ENCODE peak calls at places on chromosome 17, in ten cellular contexts. One of them, this sample, is unnamed.

GRCh38 chr17:49715717-49716279 is 8.0 kb upstream of the SLC35B1 start:
- DNase-seq in neural progenitor cell: no peak
- DNase-seq in nephron progenitor cell: no peak
- DNase-seq in GM12878: no peak
- DNase-seq in kidney epithelial cell: no peak
- DNase-seq in tibial artery: no peak
- DNase-seq in transverse colon: no peak
- DNase-seq in H1: no peak
- DNase-seq in prostate gland: no peak
- DNase-seq in natural killer cell: peak; percentile 65
- DNase-seq in this sample: no peak

GRCh38 chr17:65086465-65086864 is 29.9 kb upstream of the GNA13 start:
- DNase-seq in neural progenitor cell: no peak
- DNase-seq in nephron progenitor cell: no peak
- DNase-seq in GM12878: no peak
- DNase-seq in kidney epithelial cell: no peak
- DNase-seq in tibial artery: no peak
- DNase-seq in transverse colon: no peak
- DNase-seq in H1: no peak
- DNase-seq in prostate gland: no peak
- DNase-seq in natural killer cell: no peak
- DNase-seq in this sample: no peak

GRCh38 chr17:20097362-20097761 is 88.2 kb downstream of the SPECC1 start:
- DNase-seq in neural progenitor cell: no peak
- DNase-seq in nephron progenitor cell: no peak
- DNase-seq in GM12878: no peak
- DNase-seq in kidney epithelial cell: no peak
- DNase-seq in tibial artery: no peak
- DNase-seq in transverse colon: no peak
- DNase-seq in H1: no peak
- DNase-seq in prostate gland: no peak
- DNase-seq in natural killer cell: no peak
- DNase-seq in this sample: no peak

GRCh38 chr17:62188713-62189112 is 123.6 kb upstream of the MED13 start:
- DNase-seq in neural progenitor cell: peak; percentile 20
- DNase-seq in nephron progenitor cell: no peak
- DNase-seq in GM12878: no peak
- DNase-seq in kidney epithelial cell: no peak
- DNase-seq in tibial artery: no peak
- DNase-seq in transverse colon: peak; percentile 68
- DNase-seq in H1: no peak
- DNase-seq in prostate gland: no peak
- DNase-seq in natural killer cell: no peak
- DNase-seq in this sample: peak; percentile 5

GRCh38 chr17:51652529-51652928 is 392.2 kb downstream of the UTP18 start:
- DNase-seq in neural progenitor cell: no peak
- DNase-seq in nephron progenitor cell: no peak
- DNase-seq in GM12878: no peak
- DNase-seq in kidney epithelial cell: no peak
- DNase-seq in tibial artery: no peak
- DNase-seq in transverse colon: no peak
- DNase-seq in H1: no peak
- DNase-seq in prostate gland: no peak
- DNase-seq in natural killer cell: no peak
- DNase-seq in this sample: no peak

GRCh38 chr17:68288804-68289203 is 2.1 kb downstream of the SLC16A6 start:
- DNase-seq in neural progenitor cell: peak; percentile 25
- DNase-seq in nephron progenitor cell: no peak
- DNase-seq in GM12878: no peak
- DNase-seq in kidney epithelial cell: no peak
- DNase-seq in tibial artery: no peak
- DNase-seq in transverse colon: peak; percentile 11
- DNase-seq in H1: no peak
- DNase-seq in prostate gland: no peak
- DNase-seq in natural killer cell: no peak
- DNase-seq in this sample: peak; percentile 78

GRCh38 chr17:81710514-81711308 is 1.4 kb upstream of the SLC25A10 start:
- DNase-seq in neural progenitor cell: peak; percentile 49
- DNase-seq in nephron progenitor cell: no peak
- DNase-seq in GM12878: no peak
- DNase-seq in kidney epithelial cell: no peak
- DNase-seq in tibial artery: no peak
- DNase-seq in transverse colon: peak; percentile 53
- DNase-seq in H1: peak; percentile 77
- DNase-seq in prostate gland: no peak
- DNase-seq in natural killer cell: no peak
- DNase-seq in this sample: no peak

GRCh38 chr17:19978206-19978802 is 676 bp upstream of the AKAP10 start:
- DNase-seq in neural progenitor cell: no peak
- DNase-seq in nephron progenitor cell: no peak
- DNase-seq in GM12878: peak; percentile 13
- DNase-seq in kidney epithelial cell: no peak
- DNase-seq in tibial artery: no peak
- DNase-seq in transverse colon: no peak
- DNase-seq in H1: no peak
- DNase-seq in prostate gland: peak; percentile 16
- DNase-seq in natural killer cell: peak; percentile 19
- DNase-seq in this sample: no peak

GRCh38 chr17:2975469-2975958 is 87.9 kb downstream of the OR1D5 start:
- DNase-seq in neural progenitor cell: no peak
- DNase-seq in nephron progenitor cell: no peak
- DNase-seq in GM12878: no peak
- DNase-seq in kidney epithelial cell: no peak
- DNase-seq in tibial artery: peak; percentile 48
- DNase-seq in transverse colon: peak; percentile 40
- DNase-seq in H1: no peak
- DNase-seq in prostate gland: peak; percentile 61
- DNase-seq in natural killer cell: no peak
- DNase-seq in this sample: no peak

GRCh38 chr17:61353211-61353610 is 46.4 kb upstream of the TBX2 start:
- DNase-seq in neural progenitor cell: no peak
- DNase-seq in nephron progenitor cell: no peak
- DNase-seq in GM12878: no peak
- DNase-seq in kidney epithelial cell: no peak
- DNase-seq in tibial artery: no peak
- DNase-seq in transverse colon: no peak
- DNase-seq in H1: no peak
- DNase-seq in prostate gland: no peak
- DNase-seq in natural killer cell: no peak
- DNase-seq in this sample: no peak

GRCh38 chr17:74442670-74443515 is 11.0 kb downstream of the GPRC5C start:
- DNase-seq in neural progenitor cell: peak; percentile 46
- DNase-seq in nephron progenitor cell: peak; percentile 75
- DNase-seq in GM12878: no peak
- DNase-seq in kidney epithelial cell: peak; percentile 50
- DNase-seq in tibial artery: peak; percentile 95
- DNase-seq in transverse colon: peak; percentile 91
- DNase-seq in H1: peak; percentile 69
- DNase-seq in prostate gland: peak; percentile 88
- DNase-seq in natural killer cell: no peak
- DNase-seq in this sample: peak; percentile 83

GRCh38 chr17:32755045-32755805 is 121.7 kb downstream of the MYO1D start:
- DNase-seq in neural progenitor cell: peak; percentile 51
- DNase-seq in nephron progenitor cell: no peak
- DNase-seq in GM12878: no peak
- DNase-seq in kidney epithelial cell: no peak
- DNase-seq in tibial artery: no peak
- DNase-seq in transverse colon: no peak
- DNase-seq in H1: no peak
- DNase-seq in prostate gland: no peak
- DNase-seq in natural killer cell: no peak
- DNase-seq in this sample: no peak

GRCh38 chr17:73657473-73658116 is 13.3 kb upstream of the SDK2 start:
- DNase-seq in neural progenitor cell: peak; percentile 84
- DNase-seq in nephron progenitor cell: peak; percentile 77
- DNase-seq in GM12878: no peak
- DNase-seq in kidney epithelial cell: no peak
- DNase-seq in tibial artery: no peak
- DNase-seq in transverse colon: peak; percentile 74
- DNase-seq in H1: peak; percentile 89
- DNase-seq in prostate gland: peak; percentile 42
- DNase-seq in natural killer cell: no peak
- DNase-seq in this sample: no peak

GRCh38 chr17:64133546-64134215 is 3.7 kb upstream of the ERN1 start:
- DNase-seq in neural progenitor cell: peak; percentile 81
- DNase-seq in nephron progenitor cell: peak; percentile 19
- DNase-seq in GM12878: no peak
- DNase-seq in kidney epithelial cell: no peak
- DNase-seq in tibial artery: no peak
- DNase-seq in transverse colon: no peak
- DNase-seq in H1: no peak
- DNase-seq in prostate gland: no peak
- DNase-seq in natural killer cell: no peak
- DNase-seq in this sample: no peak

GRCh38 chr17:40190197-40191021 is 13.1 kb downstream of the RAPGEFL1 start:
- DNase-seq in neural progenitor cell: peak; percentile 63
- DNase-seq in nephron progenitor cell: peak; percentile 41
- DNase-seq in GM12878: no peak
- DNase-seq in kidney epithelial cell: no peak
- DNase-seq in tibial artery: no peak
- DNase-seq in transverse colon: no peak
- DNase-seq in H1: peak; percentile 78
- DNase-seq in prostate gland: no peak
- DNase-seq in natural killer cell: peak; percentile 25
- DNase-seq in this sample: no peak

GRCh38 chr17:14792751-14793150 is 472.4 kb downstream of the PMP22 start:
- DNase-seq in neural progenitor cell: no peak
- DNase-seq in nephron progenitor cell: no peak
- DNase-seq in GM12878: no peak
- DNase-seq in kidney epithelial cell: no peak
- DNase-seq in tibial artery: no peak
- DNase-seq in transverse colon: peak; percentile 21
- DNase-seq in H1: no peak
- DNase-seq in prostate gland: peak; percentile 80
- DNase-seq in natural killer cell: no peak
- DNase-seq in this sample: no peak

GRCh38 chr17:79923974-79924638 is 84.9 kb upstream of the CBX4 start:
- DNase-seq in neural progenitor cell: peak; percentile 90
- DNase-seq in nephron progenitor cell: peak; percentile 86
- DNase-seq in GM12878: no peak
- DNase-seq in kidney epithelial cell: no peak
- DNase-seq in tibial artery: no peak
- DNase-seq in transverse colon: peak; percentile 82
- DNase-seq in H1: peak; percentile 99
- DNase-seq in prostate gland: no peak
- DNase-seq in natural killer cell: no peak
- DNase-seq in this sample: no peak
- TF ChIP-seq CTCF in neural progenitor cell: peak; percentile 89
- TF ChIP-seq CTCF in nephron progenitor cell: peak; percentile 69
- TF ChIP-seq CTCF in GM12878: peak; percentile 34
- TF ChIP-seq CTCF in kidney epithelial cell: peak; percentile 54
- TF ChIP-seq CTCF in tibial artery: no peak
- TF ChIP-seq CTCF in transverse colon: peak; percentile 50
- TF ChIP-seq CTCF in H1: peak; percentile 94
- TF ChIP-seq CTCF in prostate gland: no peak
- TF ChIP-seq CTCF in natural killer cell: peak; percentile 11
- TF ChIP-seq CTCF in this sample: no peak

GRCh38 chr17:39118674-39119419 is 32.6 kb downstream of the PLXDC1 start:
- DNase-seq in neural progenitor cell: no peak
- DNase-seq in nephron progenitor cell: no peak
- DNase-seq in GM12878: peak; percentile 84
- DNase-seq in kidney epithelial cell: no peak
- DNase-seq in tibial artery: no peak
- DNase-seq in transverse colon: no peak
- DNase-seq in H1: no peak
- DNase-seq in prostate gland: no peak
- DNase-seq in natural killer cell: no peak
- DNase-seq in this sample: no peak

GRCh38 chr17:39125143-39125875 is 26.1 kb downstream of the PLXDC1 start:
- DNase-seq in neural progenitor cell: no peak
- DNase-seq in nephron progenitor cell: no peak
- DNase-seq in GM12878: no peak
- DNase-seq in kidney epithelial cell: no peak
- DNase-seq in tibial artery: no peak
- DNase-seq in transverse colon: no peak
- DNase-seq in H1: no peak
- DNase-seq in prostate gland: no peak
- DNase-seq in natural killer cell: no peak
- DNase-seq in this sample: no peak

GRCh38 chr17:39122982-39123381 is 28.5 kb downstream of the PLXDC1 start:
- DNase-seq in neural progenitor cell: no peak
- DNase-seq in nephron progenitor cell: no peak
- DNase-seq in GM12878: no peak
- DNase-seq in kidney epithelial cell: no peak
- DNase-seq in tibial artery: no peak
- DNase-seq in transverse colon: no peak
- DNase-seq in H1: no peak
- DNase-seq in prostate gland: no peak
- DNase-seq in natural killer cell: no peak
- DNase-seq in this sample: no peak

DNA sequence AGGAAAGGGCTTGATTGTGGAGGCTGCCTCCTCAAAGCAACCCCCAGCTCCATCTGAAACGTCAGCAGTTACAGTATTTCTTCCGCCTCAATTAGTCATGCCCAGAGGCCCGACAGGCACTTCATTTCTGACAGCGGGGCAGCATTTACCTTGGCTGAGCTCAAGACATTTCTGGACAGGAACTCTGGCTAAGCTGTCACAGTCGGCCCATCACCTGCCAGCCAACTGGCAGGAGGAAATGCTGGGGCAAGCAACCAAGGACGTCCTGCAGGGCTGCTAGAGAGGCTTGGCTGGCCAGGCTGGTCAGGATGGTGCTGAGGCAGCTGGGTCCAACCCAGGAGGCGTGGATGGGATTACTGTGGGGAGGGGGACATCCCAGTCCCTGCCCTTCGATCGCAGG is 27.8 kb downstream of the PLXDC1 start:
- DNase-seq in neural progenitor cell: no peak
- DNase-seq in nephron progenitor cell: no peak
- DNase-seq in GM12878: no peak
- DNase-seq in kidney epithelial cell: no peak
- DNase-seq in tibial artery: no peak
- DNase-seq in transverse colon: no peak
- DNase-seq in H1: no peak
- DNase-seq in prostate gland: peak; percentile 62
- DNase-seq in natural killer cell: no peak
- DNase-seq in this sample: no peak
- TF ChIP-seq CTCF in neural progenitor cell: no peak
- TF ChIP-seq CTCF in nephron progenitor cell: no peak
- TF ChIP-seq CTCF in GM12878: no peak
- TF ChIP-seq CTCF in kidney epithelial cell: no peak
- TF ChIP-seq CTCF in tibial artery: no peak
- TF ChIP-seq CTCF in transverse colon: no peak
- TF ChIP-seq CTCF in H1: no peak
- TF ChIP-seq CTCF in prostate gland: no peak
- TF ChIP-seq CTCF in natural killer cell: no peak
- TF ChIP-seq CTCF in this sample: no peak

GRCh38 chr17:28675980-28676379 is 14.0 kb downstream of the SUPT6H start:
- DNase-seq in neural progenitor cell: no peak
- DNase-seq in nephron progenitor cell: no peak
- DNase-seq in GM12878: no peak
- DNase-seq in kidney epithelial cell: no peak
- DNase-seq in tibial artery: no peak
- DNase-seq in transverse colon: peak; percentile 27
- DNase-seq in H1: no peak
- DNase-seq in prostate gland: no peak
- DNase-seq in natural killer cell: no peak
- DNase-seq in this sample: no peak
- TF ChIP-seq CTCF in neural progenitor cell: peak; percentile 25
- TF ChIP-seq CTCF in nephron progenitor cell: no peak
- TF ChIP-seq CTCF in GM12878: peak; percentile 45
- TF ChIP-seq CTCF in kidney epithelial cell: peak; percentile 47
- TF ChIP-seq CTCF in tibial artery: no peak
- TF ChIP-seq CTCF in transverse colon: peak; percentile 34
- TF ChIP-seq CTCF in H1: peak; percentile 34
- TF ChIP-seq CTCF in prostate gland: no peak
- TF ChIP-seq CTCF in natural killer cell: peak; percentile 22
- TF ChIP-seq CTCF in this sample: no peak

GRCh38 chr17:34242553-34242952 is 12.5 kb upstream of the CCL2 start:
- DNase-seq in neural progenitor cell: no peak
- DNase-seq in nephron progenitor cell: no peak
- DNase-seq in GM12878: peak; percentile 7
- DNase-seq in kidney epithelial cell: no peak
- DNase-seq in tibial artery: no peak
- DNase-seq in transverse colon: no peak
- DNase-seq in H1: no peak
- DNase-seq in prostate gland: no peak
- DNase-seq in natural killer cell: no peak
- DNase-seq in this sample: no peak
- TF ChIP-seq CTCF in neural progenitor cell: no peak
- TF ChIP-seq CTCF in nephron progenitor cell: no peak
- TF ChIP-seq CTCF in GM12878: no peak
- TF ChIP-seq CTCF in kidney epithelial cell: no peak
- TF ChIP-seq CTCF in tibial artery: no peak
- TF ChIP-seq CTCF in transverse colon: no peak
- TF ChIP-seq CTCF in H1: no peak
- TF ChIP-seq CTCF in prostate gland: no peak
- TF ChIP-seq CTCF in natural killer cell: no peak
- TF ChIP-seq CTCF in this sample: no peak

This sample was measured in lower leg skin.